ENCODE peak calls at places on chromosome 10, in nine cellular contexts. O, D, Z, Y, M, W, R, N and U are unnamed samples.

GRCh38 chr10:110803830-110804338 is 67.8 kb upstream of the PDCD4 start:
- DNase-seq in O (peak), D (peak), Z (no peak), Y (peak), M (peak), W (peak), R (peak), N (peak), U (peak)

GRCh38 chr10:16995867-16996529 is 133.6 kb downstream of the CUBN start:
- DNase-seq in O (no peak), D (no peak), Z (no peak), Y (peak), M (no peak), W (no peak), R (peak), N (peak), U (peak)

GRCh38 chr10:131402771-131403723 is 91.5 kb upstream of the TCERG1L start:
- DNase-seq in O (no peak), D (no peak), Z (no peak), Y (no peak), M (no peak), W (no peak), R (no peak), N (no peak), U (no peak)

GRCh38 chr10:43861966-43862751 is 213.5 kb upstream of the ZNF32 start:
- DNase-seq in O (peak), D (no peak), Z (peak), Y (peak), M (no peak), W (no peak), R (peak), N (peak), U (no peak)

GRCh38 chr10:113576853-113577252 is 24.0 kb downstream of the HABP2 start:
- DNase-seq in O (no peak), D (peak), Z (no peak), Y (peak), M (peak), W (no peak), R (peak), N (no peak), U (peak)

GRCh38 chr10:15863733-15864132 is 3.4 kb upstream of the MINDY3 start:
- DNase-seq in O (no peak), D (no peak), Z (no peak), Y (no peak), M (no peak), W (no peak), R (no peak), N (no peak), U (no peak)

GRCh38 chr10:521844-522243 is 167.6 kb downstream of the DIP2C start:
- DNase-seq in O (no peak), D (no peak), Z (no peak), Y (no peak), M (no peak), W (no peak), R (no peak), N (no peak), U (no peak)

GRCh38 chr10:13658864-13659685 is 72.3 kb downstream of the PRPF18 start:
- DNase-seq in O (no peak), D (no peak), Z (no peak), Y (no peak), M (no peak), W (no peak), R (no peak), N (no peak), U (no peak)

GRCh38 chr10:113045155-113046055 is 95.4 kb downstream of the TCF7L2 start:
- DNase-seq in O (no peak), D (no peak), Z (peak), Y (peak), M (no peak), W (no peak), R (peak), N (peak), U (no peak)

GRCh38 chr10:28796606-28797512 is 119.5 kb downstream of the BAMBI start:
- DNase-seq in O (no peak), D (no peak), Z (no peak), Y (no peak), M (no peak), W (peak), R (peak), N (peak), U (no peak)

GRCh38 chr10:106958591-106959328 is 205.7 kb downstream of the SORCS1 start:
- DNase-seq in O (no peak), D (no peak), Z (no peak), Y (no peak), M (no peak), W (no peak), R (no peak), N (no peak), U (no peak)

GRCh38 chr10:50796693-50797092 is 57.0 kb downstream of the ASAH2B start:
- DNase-seq in O (no peak), D (no peak), Z (no peak), Y (no peak), M (no peak), W (no peak), R (no peak), N (no peak), U (no peak)

GRCh38 chr10:17787087-17787942 is 21.8 kb upstream of the MRC1 start:
- DNase-seq in O (no peak), D (no peak), Z (peak), Y (peak), M (no peak), W (no peak), R (peak), N (peak), U (no peak)

GRCh38 chr10:79022565-79023488 is 45.9 kb upstream of the ZMIZ1 start:
- DNase-seq in O (peak), D (peak), Z (peak), Y (no peak), M (peak), W (peak), R (peak), N (peak), U (peak)

GRCh38 chr10:122911889-122912484 is 1.6 kb downstream of the FAM24A start:
- DNase-seq in O (peak), D (peak), Z (no peak), Y (peak), M (peak), W (peak), R (peak), N (peak), U (peak)

GRCh38 chr10:49690673-49691356 is 11.4 kb downstream of the C10orf53 start:
- DNase-seq in O (no peak), D (peak), Z (no peak), Y (no peak), M (no peak), W (no peak), R (no peak), N (no peak), U (no peak)

GRCh38 chr10:113953505-113954272 is 90.0 kb upstream of the ADRB1 start:
- DNase-seq in O (no peak), D (no peak), Z (no peak), Y (no peak), M (no peak), W (no peak), R (peak), N (no peak), U (peak)

GRCh38 chr10:12221323-12222298 is 25.6 kb downstream of the CDC123 start:
- DNase-seq in O (peak), D (no peak), Z (no peak), Y (no peak), M (no peak), W (no peak), R (peak), N (peak), U (peak)

GRCh38 chr10:84540617-84541288 is 212.4 kb downstream of the CCSER2 start:
- DNase-seq in O (peak), D (peak), Z (no peak), Y (peak), M (peak), W (peak), R (peak), N (peak), U (peak)

GRCh38 chr10:121804460-121804859 is 123.4 kb downstream of the ATE1 start:
- DNase-seq in O (no peak), D (no peak), Z (peak), Y (peak), M (no peak), W (no peak), R (peak), N (no peak), U (no peak)

GRCh38 chr10:48603421-48604038 is 1.3 kb downstream of the ARHGAP22 start:
- DNase-seq in O (no peak), D (no peak), Z (no peak), Y (no peak), M (no peak), W (no peak), R (no peak), N (peak), U (no peak)

GRCh38 chr10:29874604-29875269 is 184.6 kb downstream of the JCAD start:
- DNase-seq in O (no peak), D (no peak), Z (no peak), Y (no peak), M (no peak), W (no peak), R (no peak), N (no peak), U (no peak)

GRCh38 chr10:118166951-118167350 is 120.2 kb upstream of the RAB11FIP2 start:
- DNase-seq in O (no peak), D (no peak), Z (peak), Y (no peak), M (no peak), W (no peak), R (no peak), N (no peak), U (no peak)

GRCh38 chr10:66746711-66747110 is 179.1 kb upstream of the LRRTM3 start:
- DNase-seq in O (no peak), D (no peak), Z (no peak), Y (no peak), M (no peak), W (no peak), R (peak), N (no peak), U (no peak)

GRCh38 chr10:86757110-86757790 is 831 bp downstream of the BMPR1A start:
- DNase-seq in O (peak), D (peak), Z (no peak), Y (peak), M (peak), W (peak), R (peak), N (peak), U (peak)

GRCh38 chr10:1376384-1376945 is 320.3 kb downstream of the WDR37 start:
- DNase-seq in O (no peak), D (no peak), Z (no peak), Y (no peak), M (no peak), W (no peak), R (no peak), N (no peak), U (no peak)

GRCh38 chr10:45580781-45581496 is 91.6 kb downstream of the ZFAND4 start:
- DNase-seq in O (peak), D (no peak), Z (no peak), Y (no peak), M (no peak), W (peak), R (no peak), N (peak), U (no peak)

GRCh38 chr10:128029731-128030369 is 96.4 kb downstream of the MKI67 start:
- DNase-seq in O (no peak), D (no peak), Z (no peak), Y (no peak), M (no peak), W (no peak), R (no peak), N (no peak), U (no peak)

GRCh38 chr10:79386637-79387465 is 39.6 kb downstream of the PPIF start:
- DNase-seq in O (no peak), D (no peak), Z (no peak), Y (no peak), M (no peak), W (peak), R (no peak), N (no peak), U (no peak)

GRCh38 chr10:112985701-112986510 is 35.9 kb downstream of the TCF7L2 start:
- DNase-seq in O (no peak), D (no peak), Z (no peak), Y (peak), M (no peak), W (no peak), R (peak), N (peak), U (no peak)

GRCh38 chr10:73238990-73239566 is 8.0 kb downstream of the DNAJC9 start:
- DNase-seq in O (no peak), D (no peak), Z (no peak), Y (no peak), M (no peak), W (no peak), R (no peak), N (no peak), U (no peak)

GRCh38 chr10:104333037-104333727 is 5.1 kb downstream of the ITPRIP start:
- DNase-seq in O (no peak), D (no peak), Z (no peak), Y (no peak), M (no peak), W (no peak), R (no peak), N (no peak), U (no peak)

GRCh38 chr10:102435529-102436233 is 3.3 kb upstream of the CUEDC2 start:
- DNase-seq in O (peak), D (peak), Z (no peak), Y (no peak), M (no peak), W (no peak), R (peak), N (no peak), U (no peak)

GRCh38 chr10:44334621-44335184 is 50.2 kb downstream of the CXCL12 start:
- DNase-seq in O (no peak), D (no peak), Z (peak), Y (peak), M (no peak), W (no peak), R (peak), N (peak), U (no peak)

GRCh38 chr10:99658622-99659030 is 683 bp upstream of the ENTPD7 start:
- DNase-seq in O (peak), D (peak), Z (no peak), Y (peak), M (no peak), W (peak), R (peak), N (peak), U (peak)

GRCh38 chr10:4725917-4726606 is 99.9 kb upstream of the AKR1E2 start:
- DNase-seq in O (peak), D (no peak), Z (peak), Y (peak), M (no peak), W (no peak), R (peak), N (peak), U (peak)

GRCh38 chr10:100535715-100536353 is at the start of gene HIF1AN:
- DNase-seq in O (peak), D (peak), Z (peak), Y (peak), M (peak), W (peak), R (peak), N (peak), U (peak)